ENCODE peak calls at places on chromosomes 7 and 10, in nine cellular contexts. K is amygdala; I is effector CD4-positive, alpha-beta T cell; B is tibial artery; M is fibroblast of lung; P is tibial nerve; C is activated CD4-positive, alpha-beta T cell treated with anti-CD3 and anti-CD28 coated beads, Interleukin-2, amount 50 U/mL, for 4 hours; J is EL; A is activated naive CD4-positive, alpha-beta T cell treated with anti-CD3 and anti-CD28 coated beads for 36 hours. X is an unnamed sample.

GRCh38 chr10:58241346-58241745 is 26.3 kb downstream of the IPMK start:
- DNase-seq in P (no peak), B (no peak), K (no peak), A (no peak), I (no peak), M (peak), C (no peak), J (peak), X (no peak)

GRCh38 chr7:22364023-22364422 is 7.1 kb upstream of the RAPGEF5 start:
- DNase-seq in K (no peak), M (no peak), C (no peak), J (no peak), P (no peak), B (no peak), I (no peak), A (no peak), X (no peak)

GRCh38 chr7:74193054-74193453 is 16.8 kb upstream of the LAT2 start:
- DNase-seq in A (no peak), B (no peak), I (no peak), C (no peak), K (no peak), J (no peak), P (no peak), M (no peak), X (no peak)

GRCh38 chr10:131269776-131270460 is 41.6 kb downstream of the TCERG1L start:
- DNase-seq in J (no peak), B (peak), A (no peak), M (no peak), P (no peak), K (no peak), I (no peak), C (no peak), X (no peak)

GRCh38 chr7:13411151-13411550 is 578.3 kb downstream of the ETV1 start:
- DNase-seq in J (no peak), K (no peak), M (no peak), I (no peak), B (no peak), P (no peak), A (no peak), C (no peak), X (no peak)

GRCh38 chr7:128407751-128408708 is 1.8 kb downstream of the IMPDH1 start:
- DNase-seq in B (no peak), K (no peak), P (no peak), J (no peak), I (no peak), M (no peak), C (no peak), A (no peak), X (no peak)

GRCh38 chr10:35765996-35766395 is 123.9 kb upstream of the FZD8 start:
- DNase-seq in C (no peak), J (no peak), I (no peak), B (no peak), A (no peak), M (peak), P (no peak), K (no peak), X (no peak)

GRCh38 chr10:71253981-71254818 is 41.8 kb downstream of the UNC5B start:
- DNase-seq in C (no peak), I (no peak), K (no peak), J (no peak), A (no peak), P (no peak), M (no peak), B (no peak), X (no peak)

GRCh38 chr10:109898666-109899577 is 24.4 kb downstream of the XPNPEP1 start:
- DNase-seq in I (no peak), B (peak), A (no peak), J (peak), C (no peak), P (peak), M (peak), K (no peak), X (no peak)

GRCh38 chr10:98418596-98419265 is 3.7 kb upstream of the PYROXD2 start:
- DNase-seq in I (no peak), K (no peak), P (no peak), J (no peak), M (no peak), C (no peak), B (no peak), A (no peak), X (no peak)

GRCh38 chr10:80108576-80109239 is 23.8 kb upstream of the PLAC9 start:
- DNase-seq in M (no peak), C (no peak), P (no peak), B (no peak), I (no peak), K (no peak), A (no peak), J (no peak), X (no peak)

GRCh38 chr7:158450476-158451124 is 137.0 kb downstream of the PTPRN2 start:
- DNase-seq in M (no peak), K (no peak), A (no peak), P (no peak), J (no peak), I (no peak), B (no peak), C (no peak), X (no peak)

GRCh38 chr7:41238851-41239331 is 464.0 kb downstream of the INHBA start:
- DNase-seq in C (no peak), M (no peak), B (no peak), A (no peak), P (no peak), J (peak), I (no peak), K (no peak), X (no peak)

GRCh38 chr7:154769011-154769410 is 233.9 kb downstream of the PAXIP1 start:
- DNase-seq in C (no peak), A (no peak), I (no peak), M (no peak), P (no peak), K (no peak), B (no peak), J (no peak), X (no peak)

GRCh38 chr10:120810298-120810697 is 40.9 kb upstream of the WDR11 start:
- DNase-seq in B (no peak), C (no peak), A (no peak), J (no peak), P (no peak), K (no peak), I (no peak), M (no peak), X (no peak)

GRCh38 chr10:126459878-126460481 is 71.7 kb upstream of the ADAM12 start:
- DNase-seq in M (peak), A (no peak), B (no peak), I (no peak), P (no peak), J (peak), K (no peak), C (no peak), X (no peak)

GRCh38 chr10:7264313-7264741 is 146.5 kb downstream of the SFMBT2 start:
- DNase-seq in I (no peak), P (no peak), K (no peak), B (no peak), C (no peak), M (peak), A (no peak), J (no peak), X (no peak)

GRCh38 chr7:106176414-106177294 is 64.5 kb upstream of the SYPL1 start:
- DNase-seq in K (peak), I (peak), J (peak), M (peak), A (peak), B (peak), C (peak), P (peak), X (peak)

GRCh38 chr7:33904680-33905388 is 505 bp upstream of the BMPER start:
- DNase-seq in C (no peak), K (no peak), M (peak), A (peak), B (no peak), J (peak), P (no peak), I (no peak), X (peak)

GRCh38 chr7:87475359-87476178 is at the start of gene ABCB4:
- DNase-seq in I (no peak), P (no peak), A (peak), C (no peak), M (no peak), K (no peak), J (no peak), B (no peak), X (no peak)

GRCh38 chr10:132059760-132060508 is 5.8 kb upstream of the JAKMIP3 start:
- DNase-seq in B (no peak), I (no peak), A (no peak), M (no peak), J (no peak), C (no peak), K (peak), P (no peak), X (no peak)

GRCh38 chr10:79346388-79347225 is 662 bp upstream of the PPIF start:
- DNase-seq in B (no peak), J (no peak), M (no peak), I (no peak), C (no peak), A (no peak), P (no peak), K (no peak), X (no peak)

GRCh38 chr10:120396228-120396627 is 60.8 kb upstream of the PLPP4 start:
- DNase-seq in I (no peak), A (no peak), K (no peak), C (no peak), B (no peak), P (no peak), M (no peak), J (no peak), X (no peak)

GRCh38 chr10:3294919-3295318 is 122.3 kb upstream of the PITRM1 start:
- DNase-seq in C (no peak), J (no peak), I (no peak), M (no peak), A (no peak), K (no peak), P (no peak), B (no peak), X (no peak)